ENCODE peak calls at places on chromosome 13, in ten cellular contexts. One of them, this sample, is unnamed.

GRCh38 chr13:53953205-53953604 is 924.6 kb downstream of the OLFM4 start:
- DNase-seq in RWPE1: no peak
- DNase-seq in GM03348: no peak
- DNase-seq in lower leg skin: no peak
- DNase-seq in colonic mucosa: no peak
- DNase-seq in GM04503: no peak
- DNase-seq in stimulated activated naive CD4-positive, alpha-beta T cell treated with Interleukin-2 at 50 U/mL for 16 hours: no peak
- DNase-seq in ACHN: no peak
- DNase-seq in HFFc6: no peak
- DNase-seq in left colon: no peak
- DNase-seq in this sample: no peak

GRCh38 chr13:101640797-101641400 is 188.4 kb downstream of the ITGBL1 start:
- DNase-seq in ACHN: peak
- DNase-seq in lower leg skin: no peak
- DNase-seq in GM04503: peak
- DNase-seq in left colon: no peak
- DNase-seq in HFFc6: peak
- DNase-seq in RWPE1: peak
- DNase-seq in GM03348: peak
- DNase-seq in stimulated activated naive CD4-positive, alpha-beta T cell treated with Interleukin-2 at 50 U/mL for 16 hours: no peak
- DNase-seq in colonic mucosa: no peak
- DNase-seq in this sample: no peak

GRCh38 chr13:40534456-40534855 is 132.0 kb downstream of the FOXO1 start:
- DNase-seq in lower leg skin: no peak
- DNase-seq in stimulated activated naive CD4-positive, alpha-beta T cell treated with Interleukin-2 at 50 U/mL for 16 hours: no peak
- DNase-seq in RWPE1: no peak
- DNase-seq in ACHN: no peak
- DNase-seq in colonic mucosa: no peak
- DNase-seq in HFFc6: no peak
- DNase-seq in GM04503: no peak
- DNase-seq in left colon: no peak
- DNase-seq in GM03348: no peak
- DNase-seq in this sample: no peak

GRCh38 chr13:80444240-80445015 is 103.5 kb upstream of the SPRY2 start:
- DNase-seq in ACHN: no peak
- DNase-seq in GM03348: no peak
- DNase-seq in left colon: no peak
- DNase-seq in GM04503: no peak
- DNase-seq in RWPE1: no peak
- DNase-seq in colonic mucosa: no peak
- DNase-seq in lower leg skin: no peak
- DNase-seq in HFFc6: no peak
- DNase-seq in stimulated activated naive CD4-positive, alpha-beta T cell treated with Interleukin-2 at 50 U/mL for 16 hours: no peak
- DNase-seq in this sample: no peak

GRCh38 chr13:104008075-104008474 is 941.9 kb upstream of the SLC10A2 start:
- DNase-seq in stimulated activated naive CD4-positive, alpha-beta T cell treated with Interleukin-2 at 50 U/mL for 16 hours: no peak
- DNase-seq in ACHN: no peak
- DNase-seq in colonic mucosa: no peak
- DNase-seq in GM04503: no peak
- DNase-seq in GM03348: no peak
- DNase-seq in HFFc6: no peak
- DNase-seq in lower leg skin: no peak
- DNase-seq in RWPE1: no peak
- DNase-seq in left colon: no peak
- DNase-seq in this sample: no peak

GRCh38 chr13:93254775-93255174 is 28.2 kb downstream of the GPC6 start:
- DNase-seq in GM03348: no peak
- DNase-seq in lower leg skin: no peak
- DNase-seq in stimulated activated naive CD4-positive, alpha-beta T cell treated with Interleukin-2 at 50 U/mL for 16 hours: no peak
- DNase-seq in GM04503: no peak
- DNase-seq in HFFc6: no peak
- DNase-seq in colonic mucosa: no peak
- DNase-seq in RWPE1: no peak
- DNase-seq in ACHN: peak
- DNase-seq in left colon: no peak
- DNase-seq in this sample: no peak

GRCh38 chr13:39952244-39953233 is 297.1 kb downstream of the COG6 start:
- DNase-seq in HFFc6: peak
- DNase-seq in colonic mucosa: no peak
- DNase-seq in lower leg skin: no peak
- DNase-seq in ACHN: no peak
- DNase-seq in stimulated activated naive CD4-positive, alpha-beta T cell treated with Interleukin-2 at 50 U/mL for 16 hours: no peak
- DNase-seq in GM03348: no peak
- DNase-seq in RWPE1: no peak
- DNase-seq in left colon: no peak
- DNase-seq in GM04503: no peak
- DNase-seq in this sample: no peak

GRCh38 chr13:102291587-102292218 is 110.1 kb downstream of the FGF14 start:
- DNase-seq in lower leg skin: no peak
- DNase-seq in left colon: no peak
- DNase-seq in HFFc6: no peak
- DNase-seq in GM04503: no peak
- DNase-seq in ACHN: no peak
- DNase-seq in RWPE1: no peak
- DNase-seq in stimulated activated naive CD4-positive, alpha-beta T cell treated with Interleukin-2 at 50 U/mL for 16 hours: no peak
- DNase-seq in GM03348: no peak
- DNase-seq in colonic mucosa: no peak
- DNase-seq in this sample: no peak

GRCh38 chr13:78138756-78139155 is 220.1 kb upstream of the EDNRB start:
- DNase-seq in RWPE1: no peak
- DNase-seq in GM04503: no peak
- DNase-seq in GM03348: no peak
- DNase-seq in colonic mucosa: no peak
- DNase-seq in stimulated activated naive CD4-positive, alpha-beta T cell treated with Interleukin-2 at 50 U/mL for 16 hours: no peak
- DNase-seq in lower leg skin: no peak
- DNase-seq in left colon: no peak
- DNase-seq in ACHN: no peak
- DNase-seq in HFFc6: no peak
- DNase-seq in this sample: no peak

GRCh38 chr13:21010621-21011020 is 50.8 kb downstream of the LATS2 start:
- DNase-seq in HFFc6: no peak
- DNase-seq in lower leg skin: no peak
- DNase-seq in GM03348: no peak
- DNase-seq in left colon: no peak
- DNase-seq in GM04503: no peak
- DNase-seq in colonic mucosa: no peak
- DNase-seq in RWPE1: peak
- DNase-seq in stimulated activated naive CD4-positive, alpha-beta T cell treated with Interleukin-2 at 50 U/mL for 16 hours: no peak
- DNase-seq in ACHN: no peak
- DNase-seq in this sample: no peak

GRCh38 chr13:111304603-111305289 is 15.7 kb upstream of the TEX29 start:
- DNase-seq in RWPE1: no peak
- DNase-seq in ACHN: no peak
- DNase-seq in colonic mucosa: no peak
- DNase-seq in lower leg skin: no peak
- DNase-seq in GM03348: no peak
- DNase-seq in left colon: no peak
- DNase-seq in HFFc6: no peak
- DNase-seq in stimulated activated naive CD4-positive, alpha-beta T cell treated with Interleukin-2 at 50 U/mL for 16 hours: no peak
- DNase-seq in GM04503: no peak
- DNase-seq in this sample: no peak

GRCh38 chr13:43036386-43037220 is 13.2 kb downstream of the DNAJC15 start:
- DNase-seq in left colon: no peak
- DNase-seq in stimulated activated naive CD4-positive, alpha-beta T cell treated with Interleukin-2 at 50 U/mL for 16 hours: no peak
- DNase-seq in GM04503: no peak
- DNase-seq in HFFc6: no peak
- DNase-seq in RWPE1: no peak
- DNase-seq in ACHN: no peak
- DNase-seq in colonic mucosa: no peak
- DNase-seq in lower leg skin: no peak
- DNase-seq in GM03348: no peak
- DNase-seq in this sample: no peak

GRCh38 chr13:44259045-44260042 is 114.3 kb upstream of the SERP2 start:
- DNase-seq in GM04503: no peak
- DNase-seq in lower leg skin: peak
- DNase-seq in RWPE1: peak
- DNase-seq in HFFc6: no peak
- DNase-seq in left colon: peak
- DNase-seq in stimulated activated naive CD4-positive, alpha-beta T cell treated with Interleukin-2 at 50 U/mL for 16 hours: peak
- DNase-seq in GM03348: no peak
- DNase-seq in colonic mucosa: peak
- DNase-seq in ACHN: no peak
- DNase-seq in this sample: no peak

GRCh38 chr13:112670118-112670517 is 19.7 kb upstream of the ATP11A start:
- DNase-seq in ACHN: no peak
- DNase-seq in RWPE1: no peak
- DNase-seq in left colon: no peak
- DNase-seq in colonic mucosa: no peak
- DNase-seq in lower leg skin: no peak
- DNase-seq in GM04503: no peak
- DNase-seq in stimulated activated naive CD4-positive, alpha-beta T cell treated with Interleukin-2 at 50 U/mL for 16 hours: no peak
- DNase-seq in GM03348: no peak
- DNase-seq in HFFc6: no peak
- DNase-seq in this sample: no peak

GRCh38 chr13:94967183-94968039 is 255.1 kb upstream of the SOX21 start:
- DNase-seq in lower leg skin: no peak
- DNase-seq in ACHN: no peak
- DNase-seq in colonic mucosa: no peak
- DNase-seq in GM03348: peak
- DNase-seq in left colon: no peak
- DNase-seq in GM04503: no peak
- DNase-seq in HFFc6: no peak
- DNase-seq in stimulated activated naive CD4-positive, alpha-beta T cell treated with Interleukin-2 at 50 U/mL for 16 hours: no peak
- DNase-seq in RWPE1: no peak
- DNase-seq in this sample: no peak

GRCh38 chr13:62767473-62767872 is 1351.8 kb upstream of the PCDH20 start:
- DNase-seq in left colon: no peak
- DNase-seq in lower leg skin: no peak
- DNase-seq in GM04503: no peak
- DNase-seq in colonic mucosa: no peak
- DNase-seq in GM03348: no peak
- DNase-seq in HFFc6: no peak
- DNase-seq in ACHN: no peak
- DNase-seq in stimulated activated naive CD4-positive, alpha-beta T cell treated with Interleukin-2 at 50 U/mL for 16 hours: no peak
- DNase-seq in RWPE1: no peak
- DNase-seq in this sample: no peak

GRCh38 chr13:73983109-73983508 is 151.1 kb downstream of the KLF12 start:
- DNase-seq in RWPE1: no peak
- DNase-seq in HFFc6: no peak
- DNase-seq in colonic mucosa: no peak
- DNase-seq in GM03348: no peak
- DNase-seq in ACHN: no peak
- DNase-seq in GM04503: no peak
- DNase-seq in lower leg skin: no peak
- DNase-seq in left colon: no peak
- DNase-seq in stimulated activated naive CD4-positive, alpha-beta T cell treated with Interleukin-2 at 50 U/mL for 16 hours: no peak
- DNase-seq in this sample: no peak

GRCh38 chr13:100673376-100673830 is 1.2 kb downstream of the TMTC4 start:
- DNase-seq in GM03348: no peak
- DNase-seq in lower leg skin: no peak
- DNase-seq in left colon: no peak
- DNase-seq in colonic mucosa: peak
- DNase-seq in ACHN: no peak
- DNase-seq in GM04503: no peak
- DNase-seq in HFFc6: no peak
- DNase-seq in stimulated activated naive CD4-positive, alpha-beta T cell treated with Interleukin-2 at 50 U/mL for 16 hours: no peak
- DNase-seq in RWPE1: no peak
- DNase-seq in this sample: no peak

GRCh38 chr13:75769141-75769905 is 133.2 kb downstream of the LMO7 start:
- DNase-seq in lower leg skin: no peak
- DNase-seq in stimulated activated naive CD4-positive, alpha-beta T cell treated with Interleukin-2 at 50 U/mL for 16 hours: no peak
- DNase-seq in RWPE1: no peak
- DNase-seq in HFFc6: no peak
- DNase-seq in left colon: no peak
- DNase-seq in GM03348: no peak
- DNase-seq in GM04503: no peak
- DNase-seq in colonic mucosa: no peak
- DNase-seq in ACHN: no peak
- DNase-seq in this sample: no peak

GRCh38 chr13:21060063-21060826 is 1.1 kb downstream of the LATS2 start:
- DNase-seq in RWPE1: peak
- DNase-seq in GM03348: peak
- DNase-seq in GM04503: no peak
- DNase-seq in HFFc6: no peak
- DNase-seq in lower leg skin: no peak
- DNase-seq in ACHN: no peak
- DNase-seq in colonic mucosa: peak
- DNase-seq in left colon: peak
- DNase-seq in stimulated activated naive CD4-positive, alpha-beta T cell treated with Interleukin-2 at 50 U/mL for 16 hours: no peak
- DNase-seq in this sample: no peak

GRCh38 chr13:31105856-31106255 is 55.8 kb downstream of the HSPH1 start:
- DNase-seq in lower leg skin: no peak
- DNase-seq in GM04503: no peak
- DNase-seq in GM03348: no peak
- DNase-seq in HFFc6: no peak
- DNase-seq in colonic mucosa: no peak
- DNase-seq in RWPE1: no peak
- DNase-seq in left colon: no peak
- DNase-seq in ACHN: no peak
- DNase-seq in stimulated activated naive CD4-positive, alpha-beta T cell treated with Interleukin-2 at 50 U/mL for 16 hours: no peak
- DNase-seq in this sample: no peak

GRCh38 chr13:34864650-34865049 is 77.4 kb upstream of the NBEA start:
- DNase-seq in GM03348: no peak
- DNase-seq in RWPE1: no peak
- DNase-seq in left colon: no peak
- DNase-seq in HFFc6: no peak
- DNase-seq in stimulated activated naive CD4-positive, alpha-beta T cell treated with Interleukin-2 at 50 U/mL for 16 hours: no peak
- DNase-seq in ACHN: no peak
- DNase-seq in colonic mucosa: no peak
- DNase-seq in GM04503: no peak
- DNase-seq in lower leg skin: no peak
- DNase-seq in this sample: no peak

GRCh38 chr13:108083056-108083455 is 132.3 kb downstream of the LIG4 start:
- DNase-seq in lower leg skin: no peak
- DNase-seq in ACHN: no peak
- DNase-seq in GM04503: no peak
- DNase-seq in GM03348: no peak
- DNase-seq in RWPE1: no peak
- DNase-seq in left colon: no peak
- DNase-seq in colonic mucosa: no peak
- DNase-seq in HFFc6: no peak
- DNase-seq in stimulated activated naive CD4-positive, alpha-beta T cell treated with Interleukin-2 at 50 U/mL for 16 hours: no peak
- DNase-seq in this sample: no peak

GRCh38 chr13:94419304-94419943 is 60.1 kb downstream of the DCT start:
- DNase-seq in left colon: no peak
- DNase-seq in GM03348: peak
- DNase-seq in lower leg skin: no peak
- DNase-seq in ACHN: no peak
- DNase-seq in GM04503: no peak
- DNase-seq in colonic mucosa: no peak
- DNase-seq in stimulated activated naive CD4-positive, alpha-beta T cell treated with Interleukin-2 at 50 U/mL for 16 hours: peak
- DNase-seq in HFFc6: peak
- DNase-seq in RWPE1: no peak
- DNase-seq in this sample: peak

GRCh38 chr13:99028890-99029289 is 51.0 kb upstream of the DOCK9 start:
- DNase-seq in ACHN: peak
- DNase-seq in left colon: peak
- DNase-seq in RWPE1: no peak
- DNase-seq in HFFc6: no peak
- DNase-seq in GM03348: no peak
- DNase-seq in lower leg skin: no peak
- DNase-seq in colonic mucosa: peak
- DNase-seq in stimulated activated naive CD4-positive, alpha-beta T cell treated with Interleukin-2 at 50 U/mL for 16 hours: peak
- DNase-seq in GM04503: no peak
- DNase-seq in this sample: no peak

GRCh38 chr13:52128714-52129700 is at the start of gene NEK5:
- DNase-seq in lower leg skin: peak
- DNase-seq in stimulated activated naive CD4-positive, alpha-beta T cell treated with Interleukin-2 at 50 U/mL for 16 hours: peak
- DNase-seq in HFFc6: peak
- DNase-seq in colonic mucosa: peak
- DNase-seq in GM04503: peak
- DNase-seq in GM03348: peak
- DNase-seq in ACHN: peak
- DNase-seq in left colon: peak
- DNase-seq in RWPE1: peak
- DNase-seq in this sample: peak

GRCh38 chr13:51549050-51549449 is 35.2 kb upstream of the WDFY2 start:
- DNase-seq in lower leg skin: no peak
- DNase-seq in colonic mucosa: no peak
- DNase-seq in HFFc6: no peak
- DNase-seq in stimulated activated naive CD4-positive, alpha-beta T cell treated with Interleukin-2 at 50 U/mL for 16 hours: no peak
- DNase-seq in GM04503: no peak
- DNase-seq in left colon: peak
- DNase-seq in GM03348: no peak
- DNase-seq in RWPE1: no peak
- DNase-seq in ACHN: no peak
- DNase-seq in this sample: no peak

GRCh38 chr13:76974618-76974975 is 17.3 kb upstream of the CLN5 start:
- DNase-seq in GM04503: no peak
- DNase-seq in colonic mucosa: no peak
- DNase-seq in lower leg skin: no peak
- DNase-seq in GM03348: no peak
- DNase-seq in stimulated activated naive CD4-positive, alpha-beta T cell treated with Interleukin-2 at 50 U/mL for 16 hours: no peak
- DNase-seq in HFFc6: no peak
- DNase-seq in RWPE1: no peak
- DNase-seq in left colon: no peak
- DNase-seq in ACHN: no peak
- DNase-seq in this sample: no peak